ENCODE peak calls at places on chromosomes 13 and 19, in five cellular contexts. One of them, this sample, is unnamed.

GRCh38 chr19:29576043-29576442 is 30.0 kb upstream of the POP4 start:
- DNase-seq in SK-N-SH: no peak
- DNase-seq in transverse colon: no peak
- DNase-seq in breast epithelium: no peak
- DNase-seq in H1: no peak
- DNase-seq in this sample: peak

GRCh38 chr19:10262771-10263170 is 8.1 kb upstream of the ICAM1 start:
- DNase-seq in breast epithelium: no peak
- DNase-seq in transverse colon: no peak
- DNase-seq in H1: no peak
- DNase-seq in SK-N-SH: no peak
- DNase-seq in this sample: no peak

GRCh38 chr19:1308718-1309117 is 23.0 kb downstream of the EFNA2 start:
- DNase-seq in SK-N-SH: no peak
- DNase-seq in H1: no peak
- DNase-seq in breast epithelium: no peak
- DNase-seq in transverse colon: no peak
- DNase-seq in this sample: no peak

GRCh38 chr19:9431475-9431874 is 3.9 kb downstream of the ZNF266 start:
- DNase-seq in transverse colon: no peak
- DNase-seq in H1: peak
- DNase-seq in SK-N-SH: peak
- DNase-seq in breast epithelium: no peak
- DNase-seq in this sample: no peak

GRCh38 chr19:13615890-13616289 is 109.6 kb upstream of the CACNA1A start:
- DNase-seq in transverse colon: no peak
- DNase-seq in SK-N-SH: no peak
- DNase-seq in breast epithelium: no peak
- DNase-seq in H1: no peak
- DNase-seq in this sample: no peak

GRCh38 chr13:40452038-40452666 is 214.3 kb downstream of the FOXO1 start:
- DNase-seq in SK-N-SH: no peak
- DNase-seq in H1: no peak
- DNase-seq in transverse colon: no peak
- DNase-seq in breast epithelium: no peak
- DNase-seq in this sample: no peak

GRCh38 chr19:1041835-1042685 is 2.2 kb downstream of the ABCA7 start:
- DNase-seq in transverse colon: peak
- DNase-seq in SK-N-SH: no peak
- DNase-seq in H1: no peak
- DNase-seq in breast epithelium: no peak
- DNase-seq in this sample: no peak

GRCh38 chr19:4077800-4078683 is 11.3 kb upstream of the ZBTB7A start:
- DNase-seq in breast epithelium: peak
- DNase-seq in H1: no peak
- DNase-seq in SK-N-SH: no peak
- DNase-seq in transverse colon: peak
- DNase-seq in this sample: no peak

GRCh38 chr13:44170731-44171130 is 202.9 kb upstream of the SERP2 start:
- DNase-seq in transverse colon: no peak
- DNase-seq in breast epithelium: no peak
- DNase-seq in H1: no peak
- DNase-seq in SK-N-SH: no peak
- DNase-seq in this sample: no peak

GRCh38 chr19:6108721-6109633 is 1.3 kb downstream of the RFX2 start:
- DNase-seq in breast epithelium: peak
- DNase-seq in transverse colon: peak
- DNase-seq in SK-N-SH: peak
- DNase-seq in H1: no peak
- DNase-seq in this sample: no peak

GRCh38 chr13:24203726-24204295 is 43.3 kb downstream of the SPATA13 start:
- DNase-seq in SK-N-SH: no peak
- DNase-seq in transverse colon: no peak
- DNase-seq in H1: no peak
- DNase-seq in breast epithelium: no peak
- DNase-seq in this sample: no peak

GRCh38 chr13:104426435-104426834 is 1360.2 kb upstream of the SLC10A2 start:
- DNase-seq in breast epithelium: no peak
- DNase-seq in transverse colon: no peak
- DNase-seq in H1: no peak
- DNase-seq in SK-N-SH: no peak
- DNase-seq in this sample: no peak

GRCh38 chr13:35954207-35954560 is 177.0 kb downstream of the DCLK1 start:
- DNase-seq in SK-N-SH: no peak
- DNase-seq in transverse colon: no peak
- DNase-seq in H1: no peak
- DNase-seq in breast epithelium: no peak
- DNase-seq in this sample: no peak

GRCh38 chr13:45681101-45681500 is 21.0 kb upstream of the CBY2 start:
- DNase-seq in breast epithelium: no peak
- DNase-seq in transverse colon: no peak
- DNase-seq in H1: no peak
- DNase-seq in SK-N-SH: no peak
- DNase-seq in this sample: no peak

GRCh38 chr19:37306383-37306963 is 64.4 kb upstream of the ZNF527 start:
- DNase-seq in breast epithelium: no peak
- DNase-seq in SK-N-SH: no peak
- DNase-seq in H1: no peak
- DNase-seq in transverse colon: no peak
- DNase-seq in this sample: no peak

GRCh38 chr13:19881641-19882040 is 18.2 kb upstream of the ZMYM5 start:
- DNase-seq in breast epithelium: no peak
- DNase-seq in H1: no peak
- DNase-seq in SK-N-SH: no peak
- DNase-seq in transverse colon: no peak
- DNase-seq in this sample: no peak

GRCh38 chr19:29872224-29872731 is 60.5 kb downstream of the CCNE1 start:
- DNase-seq in H1: no peak
- DNase-seq in breast epithelium: no peak
- DNase-seq in SK-N-SH: peak
- DNase-seq in transverse colon: no peak
- DNase-seq in this sample: no peak

GRCh38 chr19:3720533-3720917 is 12.3 kb downstream of the TJP3 start:
- DNase-seq in SK-N-SH: no peak
- DNase-seq in H1: no peak
- DNase-seq in transverse colon: peak
- DNase-seq in breast epithelium: no peak
- DNase-seq in this sample: no peak

GRCh38 chr13:99055286-99056073 is 77.6 kb upstream of the DOCK9 start:
- DNase-seq in H1: no peak
- DNase-seq in breast epithelium: no peak
- DNase-seq in transverse colon: no peak
- DNase-seq in SK-N-SH: no peak
- DNase-seq in this sample: peak

GRCh38 chr13:98778749-98779148 is 26.3 kb upstream of the SLC15A1 start:
- DNase-seq in H1: no peak
- DNase-seq in SK-N-SH: no peak
- DNase-seq in breast epithelium: no peak
- DNase-seq in transverse colon: no peak
- DNase-seq in this sample: no peak

GRCh38 chr13:102392810-102393209 is 9.0 kb downstream of the FGF14 start:
- DNase-seq in SK-N-SH: no peak
- DNase-seq in breast epithelium: no peak
- DNase-seq in H1: no peak
- DNase-seq in transverse colon: no peak
- DNase-seq in this sample: no peak

GRCh38 chr13:113291997-113292862 is 4.8 kb upstream of the LAMP1 start:
- DNase-seq in SK-N-SH: peak
- DNase-seq in H1: no peak
- DNase-seq in transverse colon: no peak
- DNase-seq in breast epithelium: no peak
- DNase-seq in this sample: no peak

GRCh38 chr13:27967736-27968315 is 1.3 kb downstream of the CDX2 start:
- DNase-seq in SK-N-SH: peak
- DNase-seq in breast epithelium: no peak
- DNase-seq in transverse colon: no peak
- DNase-seq in H1: no peak
- DNase-seq in this sample: no peak

GRCh38 chr19:11142528-11143171 is 12.9 kb downstream of the SPC24 start:
- DNase-seq in H1: no peak
- DNase-seq in breast epithelium: peak
- DNase-seq in SK-N-SH: peak
- DNase-seq in transverse colon: peak
- DNase-seq in this sample: no peak

GRCh38 chr13:72586519-72586918 is 140.9 kb downstream of the MZT1 start:
- DNase-seq in H1: no peak
- DNase-seq in breast epithelium: no peak
- DNase-seq in SK-N-SH: no peak
- DNase-seq in transverse colon: no peak
- DNase-seq in this sample: no peak

GRCh38 chr19:41995959-41996797 is 2.1 kb upstream of the ATP1A3 start:
- DNase-seq in breast epithelium: no peak
- DNase-seq in transverse colon: no peak
- DNase-seq in H1: no peak
- DNase-seq in SK-N-SH: peak
- DNase-seq in this sample: no peak

GRCh38 chr19:7888145-7888825 is at the start of gene LRRC8E:
- DNase-seq in SK-N-SH: peak
- DNase-seq in transverse colon: peak
- DNase-seq in H1: no peak
- DNase-seq in breast epithelium: no peak
- DNase-seq in this sample: no peak

GRCh38 chr19:28652790-28653189 is 560.2 kb downstream of the UQCRFS1 start:
- DNase-seq in H1: no peak
- DNase-seq in breast epithelium: no peak
- DNase-seq in SK-N-SH: no peak
- DNase-seq in transverse colon: no peak
- DNase-seq in this sample: no peak

GRCh38 chr13:67518785-67519184 is 288.6 kb upstream of the PCDH9 start:
- DNase-seq in H1: no peak
- DNase-seq in transverse colon: no peak
- DNase-seq in SK-N-SH: no peak
- DNase-seq in breast epithelium: no peak
- DNase-seq in this sample: no peak

GRCh38 chr13:80707000-80707983 is 366.4 kb upstream of the SPRY2 start:
- DNase-seq in breast epithelium: no peak
- DNase-seq in SK-N-SH: no peak
- DNase-seq in transverse colon: no peak
- DNase-seq in H1: no peak
- DNase-seq in this sample: no peak

GRCh38 chr13:86684402-86684801 is 885.2 kb upstream of the SLITRK6 start:
- DNase-seq in breast epithelium: no peak
- DNase-seq in transverse colon: no peak
- DNase-seq in SK-N-SH: no peak
- DNase-seq in H1: no peak
- DNase-seq in this sample: no peak

GRCh38 chr13:46817081-46817480 is 20.1 kb upstream of the ESD start:
- DNase-seq in breast epithelium: no peak
- DNase-seq in transverse colon: no peak
- DNase-seq in SK-N-SH: no peak
- DNase-seq in H1: no peak
- DNase-seq in this sample: no peak

GRCh38 chr19:3807131-3807480 is 20.9 kb upstream of the MATK start:
- DNase-seq in breast epithelium: no peak
- DNase-seq in SK-N-SH: no peak
- DNase-seq in H1: no peak
- DNase-seq in transverse colon: no peak
- DNase-seq in this sample: no peak

GRCh38 chr19:6362351-6362801 is 1.0 kb downstream of the CLPP start:
- DNase-seq in H1: no peak
- DNase-seq in transverse colon: no peak
- DNase-seq in breast epithelium: no peak
- DNase-seq in SK-N-SH: no peak
- DNase-seq in this sample: no peak

GRCh38 chr19:827710-828321 is at the start of gene AZU1:
- DNase-seq in SK-N-SH: no peak
- DNase-seq in breast epithelium: no peak
- DNase-seq in H1: no peak
- DNase-seq in transverse colon: peak
- DNase-seq in this sample: no peak

GRCh38 chr13:110635405-110636002 is 20.2 kb downstream of the NAXD start:
- DNase-seq in breast epithelium: no peak
- DNase-seq in transverse colon: no peak
- DNase-seq in SK-N-SH: no peak
- DNase-seq in H1: no peak
- DNase-seq in this sample: no peak

GRCh38 chr19:2273356-2274184 is 8.4 kb downstream of the PEAK3 start:
- DNase-seq in H1: peak
- DNase-seq in transverse colon: peak
- DNase-seq in SK-N-SH: peak
- DNase-seq in breast epithelium: no peak
- DNase-seq in this sample: no peak

GRCh38 chr19:29837448-29837961 is 25.7 kb downstream of the CCNE1 start:
- DNase-seq in H1: no peak
- DNase-seq in breast epithelium: no peak
- DNase-seq in transverse colon: no peak
- DNase-seq in SK-N-SH: no peak
- DNase-seq in this sample: no peak

GRCh38 chr13:110197041-110197440 is 109.9 kb downstream of the COL4A1 start:
- DNase-seq in H1: no peak
- DNase-seq in transverse colon: no peak
- DNase-seq in breast epithelium: no peak
- DNase-seq in SK-N-SH: no peak
- DNase-seq in this sample: no peak

GRCh38 chr19:31715249-31715944 is 366.2 kb upstream of the TSHZ3 start:
- DNase-seq in H1: no peak
- DNase-seq in breast epithelium: no peak
- DNase-seq in transverse colon: no peak
- DNase-seq in SK-N-SH: no peak
- DNase-seq in this sample: no peak

GRCh38 chr19:31717316-31717715 is 368.1 kb upstream of the TSHZ3 start:
- DNase-seq in SK-N-SH: no peak
- DNase-seq in breast epithelium: no peak
- DNase-seq in H1: no peak
- DNase-seq in transverse colon: no peak
- DNase-seq in this sample: no peak

GRCh38 chr19:31718898-31719297 is 369.7 kb upstream of the TSHZ3 start:
- DNase-seq in transverse colon: no peak
- DNase-seq in breast epithelium: no peak
- DNase-seq in SK-N-SH: no peak
- DNase-seq in H1: no peak
- DNase-seq in this sample: peak

GRCh38 chr19:31718041-31718440 is 368.8 kb upstream of the TSHZ3 start:
- DNase-seq in H1: no peak
- DNase-seq in transverse colon: no peak
- DNase-seq in breast epithelium: no peak
- DNase-seq in SK-N-SH: peak
- DNase-seq in this sample: no peak
- TF ChIP-seq POLR2AphosphoS5 in H1: no peak
- TF ChIP-seq POLR2AphosphoS5 in transverse colon: no peak
- TF ChIP-seq POLR2AphosphoS5 in breast epithelium: no peak
- TF ChIP-seq POLR2AphosphoS5 in SK-N-SH: no peak
- TF ChIP-seq POLR2AphosphoS5 in this sample: no peak

GRCh38 chr19:31105761-31106160 is 243.5 kb downstream of the TSHZ3 start:
- DNase-seq in SK-N-SH: no peak
- DNase-seq in H1: no peak
- DNase-seq in breast epithelium: no peak
- DNase-seq in transverse colon: no peak
- DNase-seq in this sample: no peak
- TF ChIP-seq CTCF in SK-N-SH: no peak
- TF ChIP-seq CTCF in H1: no peak
- TF ChIP-seq CTCF in breast epithelium: no peak
- TF ChIP-seq CTCF in transverse colon: no peak
- TF ChIP-seq CTCF in this sample: no peak

GRCh38 chr19:57239982-57240310 is 486 bp upstream of the ZNF805 start:
- DNase-seq in SK-N-SH: no peak
- DNase-seq in breast epithelium: no peak
- DNase-seq in H1: no peak
- DNase-seq in transverse colon: no peak
- DNase-seq in this sample: no peak
- TF ChIP-seq POLR2AphosphoS5 in SK-N-SH: no peak
- TF ChIP-seq POLR2AphosphoS5 in breast epithelium: no peak
- TF ChIP-seq POLR2AphosphoS5 in H1: no peak
- TF ChIP-seq POLR2AphosphoS5 in transverse colon: no peak
- TF ChIP-seq POLR2AphosphoS5 in this sample: no peak

GRCh38 chr13:25372275-25373081 is 704 bp downstream of the ATP8A2 start:
- DNase-seq in breast epithelium: no peak
- DNase-seq in transverse colon: no peak
- DNase-seq in H1: no peak
- DNase-seq in SK-N-SH: peak
- DNase-seq in this sample: no peak
- TF ChIP-seq CTCF in breast epithelium: no peak
- TF ChIP-seq CTCF in transverse colon: no peak
- TF ChIP-seq CTCF in H1: no peak
- TF ChIP-seq CTCF in SK-N-SH: no peak
- TF ChIP-seq CTCF in this sample: no peak